ENCODE peak calls at places on chromosomes 11 and 22, in nine cellular contexts. K is HCT116; L is HAP-1; D is thoracic aorta; Z is small intestine; O is heart right ventricle; X is neuronal stem cell; F is CD4-positive, alpha-beta memory T cell; N is CD4-positive, CD25-positive, alpha-beta regulatory T cell. E is an unnamed sample. For H3K9me3, the result is how much of the 10 kb centered on the place peaks cover.

GRCh38 chr11:121032546-121032945 is 8.6 kb downstream of the TBCEL start:
- DNase-seq in K (no peak), L (no peak), D (no peak), Z (no peak), O (no peak), X (no peak), F (no peak), N (no peak), E (no peak)

GRCh38 chr11:104106136-104106754 is 57.7 kb downstream of the PDGFD start:
- DNase-seq in K (no peak), L (no peak), D (no peak), Z (no peak), O (no peak), X (no peak), F (no peak), N (no peak), E (no peak)

GRCh38 chr11:34052608-34053160 is 1.2 kb downstream of the CAPRIN1 start:
- DNase-seq in K (no peak), L (no peak), D (no peak), Z (peak), O (no peak), X (peak), F (no peak), N (peak), E (peak)

GRCh38 chr11:68127791-68128681 is 6.8 kb upstream of the CHKA start:
- DNase-seq in K (peak), L (no peak), D (no peak), Z (peak), O (peak), X (peak), F (no peak), N (no peak), E (no peak)

GRCh38 chr11:17443000-17443399 is 33.6 kb downstream of the ABCC8 start:
- DNase-seq in K (no peak), L (no peak), D (no peak), Z (no peak), O (no peak), X (no peak), F (no peak), N (no peak), E (no peak)

GRCh38 chr11:7020183-7020917 is at the start of the genes NLRP14 and ZNF214:
- DNase-seq in K (peak), L (peak), D (peak), Z (peak), O (peak), X (peak), F (no peak), N (no peak), E (no peak)

GRCh38 chr11:2088284-2088683 is 50.9 kb downstream of the IGF2 start:
- DNase-seq in K (no peak), L (no peak), D (no peak), Z (no peak), O (no peak), X (no peak), F (no peak), N (no peak), E (no peak)

GRCh38 chr11:76918941-76919386 is 58.2 kb downstream of the ACER3 start:
- DNase-seq in K (peak), L (peak), D (no peak), Z (peak), O (no peak), X (peak), F (peak), N (no peak), E (no peak)

GRCh38 chr11:6568191-6568918 is 35.1 kb downstream of the RRP8 start:
- DNase-seq in K (no peak), L (no peak), D (no peak), Z (peak), O (no peak), X (no peak), F (no peak), N (no peak), E (no peak)

GRCh38 chr11:19345519-19345847 is 104.7 kb upstream of the E2F8 start:
- DNase-seq in K (no peak), L (no peak), D (no peak), Z (no peak), O (no peak), X (peak), F (no peak), N (no peak), E (no peak)

GRCh38 chr11:133403900-133404299 is 128.4 kb downstream of the OPCML start:
- DNase-seq in K (no peak), L (peak), D (no peak), Z (peak), O (no peak), X (no peak), F (no peak), N (no peak), E (no peak)

GRCh38 chr22:33891455-33891854 is 28.8 kb downstream of the LARGE1 start:
- DNase-seq in K (no peak), L (no peak), D (no peak), Z (no peak), O (no peak), X (no peak), F (no peak), N (no peak), E (no peak)

GRCh38 chr22:19353363-19354131 is 62.0 kb upstream of the CLTCL1 start:
- DNase-seq in K (no peak), L (no peak), D (no peak), Z (no peak), O (no peak), X (no peak), F (no peak), N (no peak), E (no peak)

GRCh38 chr22:23243006-23243573 is 62.8 kb downstream of the BCR start:
- DNase-seq in K (no peak), L (peak), D (no peak), Z (peak), O (no peak), X (peak), F (peak), N (peak), E (peak)

GRCh38 chr11:75286826-75287465 is 46.4 kb downstream of the TPBGL start:
- DNase-seq in K (no peak), L (no peak), D (no peak), Z (no peak), O (no peak), X (no peak), F (no peak), N (no peak), E (no peak)

GRCh38 chr11:76796511-76797203 is 13.5 kb downstream of the TSKU start:
- DNase-seq in K (no peak), L (no peak), D (no peak), Z (peak), O (no peak), X (no peak), F (no peak), N (no peak), E (no peak)

GRCh38 chr22:49950396-49950994 is 10.1 kb upstream of the PIM3 start:
- DNase-seq in K (no peak), L (no peak), D (no peak), Z (no peak), O (no peak), X (no peak), F (no peak), N (no peak), E (no peak)

GRCh38 chr11:132504501-132505041 is 1027.7 kb downstream of the OPCML start:
- DNase-seq in K (no peak), L (no peak), D (no peak), Z (no peak), O (no peak), X (no peak), F (no peak), N (no peak), E (no peak)

GRCh38 chr11:87028688-87029087 is 9.0 kb upstream of the TMEM135 start:
- DNase-seq in K (no peak), L (no peak), D (no peak), Z (no peak), O (no peak), X (no peak), F (no peak), N (no peak), E (no peak)

GRCh38 chr11:73170140-73170539 is 28.0 kb upstream of the FCHSD2 start:
- DNase-seq in K (no peak), L (no peak), D (no peak), Z (no peak), O (no peak), X (no peak), F (no peak), N (no peak), E (no peak)

GRCh38 chr11:38460429-38460828 is 1862.4 kb upstream of the RAG2 start:
- DNase-seq in K (no peak), L (no peak), D (no peak), Z (no peak), O (no peak), X (no peak), F (no peak), N (no peak), E (no peak)

GRCh38 chr22:44738347-44738715 is 14.0 kb upstream of the ARHGAP8 start:
- DNase-seq in K (no peak), L (no peak), D (no peak), Z (peak), O (no peak), X (no peak), F (no peak), N (no peak), E (no peak)

GRCh38 chr22:25899566-25899965 is 157.6 kb downstream of the MYO18B start:
- DNase-seq in K (no peak), L (no peak), D (no peak), Z (no peak), O (no peak), X (no peak), F (no peak), N (no peak), E (no peak)

GRCh38 chr11:126060651-126061220 is 1.9 kb downstream of the CDON start:
- DNase-seq in K (no peak), L (no peak), D (no peak), Z (no peak), O (no peak), X (no peak), F (no peak), N (no peak), E (no peak)

GRCh38 chr11:47189100-47189834 is 3.0 kb upstream of the PACSIN3 start:
- DNase-seq in K (no peak), L (no peak), D (no peak), Z (peak), O (no peak), X (no peak), F (no peak), N (no peak), E (no peak)

GRCh38 chr11:116466231-116466630 is 306.6 kb downstream of the BUD13 start:
- DNase-seq in K (no peak), L (no peak), D (no peak), Z (no peak), O (no peak), X (no peak), F (no peak), N (no peak), E (no peak)

GRCh38 chr22:33124471-33124870 is 66.3 kb upstream of the SYN3 start:
- DNase-seq in K (no peak), L (no peak), D (no peak), Z (no peak), O (no peak), X (no peak), F (no peak), N (no peak), E (no peak)

GRCh38 chr22:36760716-36761115 is 15.2 kb downstream of the IFT27 start:
- DNase-seq in K (no peak), L (no peak), D (no peak), Z (no peak), O (no peak), X (no peak), F (no peak), N (no peak), E (no peak)

GRCh38 chr11:117083011-117083940 is 15.0 kb downstream of the SIK3 start:
- DNase-seq in K (no peak), L (no peak), D (no peak), Z (no peak), O (no peak), X (no peak), F (no peak), N (no peak), E (no peak)

GRCh38 chr11:30868495-30869130 is 282.5 kb upstream of the MPPED2 start:
- DNase-seq in K (no peak), L (no peak), D (no peak), Z (no peak), O (no peak), X (no peak), F (no peak), N (no peak), E (no peak)

GRCh38 chr11:115368616-115369015 is 135.6 kb downstream of the CADM1 start:
- DNase-seq in K (no peak), L (no peak), D (no peak), Z (no peak), O (no peak), X (no peak), F (no peak), N (no peak), E (no peak)

GRCh38 chr11:25838918-25839611 is 492.9 kb upstream of the ANO3 start:
- DNase-seq in K (no peak), L (no peak), D (no peak), Z (no peak), O (no peak), X (no peak), F (no peak), N (no peak), E (no peak)

GRCh38 chr22:38631724-38632123 is 24.5 kb downstream of the FAM227A start:
- DNase-seq in K (no peak), L (no peak), D (no peak), Z (no peak), O (no peak), X (no peak), F (no peak), N (no peak), E (no peak)

GRCh38 chr11:9264381-9265210 is 554 bp downstream of the DENND5A start:
- DNase-seq in K (no peak), L (no peak), D (peak), Z (peak), O (peak), X (peak), F (peak), N (no peak), E (no peak)

GRCh38 chr22:23076896-23077572 is 6.7 kb downstream of the GNAZ start:
- DNase-seq in K (no peak), L (no peak), D (no peak), Z (no peak), O (no peak), X (no peak), F (no peak), N (no peak), E (no peak)

GRCh38 chr11:13963949-13964770 is 1.6 kb downstream of the SPON1 start:
- DNase-seq in K (no peak), L (no peak), D (no peak), Z (peak), O (peak), X (no peak), F (no peak), N (no peak), E (no peak)

GRCh38 chr22:49887716-49888115 is 30.5 kb downstream of the ALG12 start:
- DNase-seq in K (no peak), L (no peak), D (no peak), Z (no peak), O (no peak), X (no peak), F (no peak), N (no peak), E (no peak)

GRCh38 chr22:43188829-43189545 is 2.1 kb upstream of the TTLL12 start:
- DNase-seq in K (no peak), L (no peak), D (no peak), Z (no peak), O (no peak), X (no peak), F (no peak), N (no peak), E (no peak)

GRCh38 chr11:105144887-105145286 is 5.3 kb upstream of the CARD18 start:
- DNase-seq in K (peak), L (no peak), D (no peak), Z (peak), O (no peak), X (no peak), F (no peak), N (no peak), E (no peak)

GRCh38 chr22:41929158-41929896 is 2.7 kb upstream of the TNFRSF13C start:
- DNase-seq in K (no peak), L (no peak), D (no peak), Z (no peak), O (no peak), X (no peak), F (no peak), N (no peak), E (no peak)

DNA sequence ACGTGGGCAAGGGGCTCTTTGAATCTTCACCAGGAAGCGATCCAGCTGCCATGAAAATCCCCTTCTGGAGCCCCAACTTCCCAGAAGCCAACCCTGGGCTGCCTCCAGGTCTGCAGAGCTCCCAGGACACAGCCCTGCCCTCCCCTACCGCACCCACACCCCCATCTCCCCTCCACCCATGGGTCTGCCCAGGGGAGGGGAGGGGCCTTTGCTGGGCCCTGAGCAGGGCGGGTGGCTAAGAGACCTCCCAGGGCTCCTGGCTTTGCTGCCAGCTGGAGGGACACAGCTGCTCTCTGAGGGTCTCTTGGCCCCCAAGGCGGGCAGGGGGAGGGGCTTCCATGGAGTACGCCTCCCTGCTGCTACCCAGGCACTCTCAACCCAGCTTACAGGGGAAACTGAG is 64.1 kb downstream of the WNT7B start:
- DNase-seq in K (no peak), L (no peak), D (no peak), Z (no peak), O (no peak), X (no peak), F (no peak), N (no peak), E (no peak)
- H3K9me3 ChIP-seq in K (under half), L (under half), D (under half), Z (under half), O (under half), X (under half), F (under half), N (under half), E (under half)

GRCh38 chr22:47515384-47516125 is 753.1 kb downstream of the TBC1D22A start:
- DNase-seq in K (no peak), L (no peak), D (no peak), Z (no peak), O (no peak), X (no peak), F (no peak), N (no peak), E (no peak)

GRCh38 chr22:47512617-47513016 is 750.2 kb downstream of the TBC1D22A start:
- DNase-seq in K (no peak), L (no peak), D (no peak), Z (no peak), O (no peak), X (no peak), F (no peak), N (no peak), E (no peak)

DNA sequence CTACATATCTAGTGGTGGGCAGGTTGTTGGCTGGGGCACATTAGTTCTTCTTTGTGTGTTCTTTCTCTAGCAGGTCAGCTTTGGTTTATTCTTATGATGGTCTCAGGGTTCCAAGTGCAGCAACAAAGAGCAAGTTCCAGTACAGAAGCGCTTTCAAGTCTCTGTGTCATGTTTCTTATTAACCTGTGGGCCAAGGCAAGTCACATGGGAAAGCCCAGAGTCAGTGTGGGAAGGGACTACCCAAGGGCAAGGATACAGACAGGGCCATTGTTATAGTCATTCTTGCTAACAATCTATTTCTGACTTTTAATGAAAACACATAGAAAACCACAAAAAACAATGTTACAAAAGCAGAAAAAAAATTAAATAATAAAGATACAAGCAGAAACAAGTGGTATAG is 754.6 kb downstream of the TBC1D22A start:
- DNase-seq in K (no peak), L (no peak), D (no peak), Z (no peak), O (no peak), X (no peak), F (no peak), N (no peak), E (no peak)
- H3K9me3 ChIP-seq in K (under half), L (under half), D (under half), Z (under half), O (under half), X (under half), F (under half), N (under half), E (under half)

GRCh38 chr11:70036971-70037882 is 40.9 kb upstream of the ANO1 start:
- DNase-seq in K (no peak), L (no peak), D (no peak), Z (no peak), O (no peak), X (no peak), F (no peak), N (no peak), E (no peak)
- H3K9me3 ChIP-seq in K (under half), L (under half), D (under half), Z (under half), O (under half), X (under half), F (under half), N (under half), E (under half)

DNA sequence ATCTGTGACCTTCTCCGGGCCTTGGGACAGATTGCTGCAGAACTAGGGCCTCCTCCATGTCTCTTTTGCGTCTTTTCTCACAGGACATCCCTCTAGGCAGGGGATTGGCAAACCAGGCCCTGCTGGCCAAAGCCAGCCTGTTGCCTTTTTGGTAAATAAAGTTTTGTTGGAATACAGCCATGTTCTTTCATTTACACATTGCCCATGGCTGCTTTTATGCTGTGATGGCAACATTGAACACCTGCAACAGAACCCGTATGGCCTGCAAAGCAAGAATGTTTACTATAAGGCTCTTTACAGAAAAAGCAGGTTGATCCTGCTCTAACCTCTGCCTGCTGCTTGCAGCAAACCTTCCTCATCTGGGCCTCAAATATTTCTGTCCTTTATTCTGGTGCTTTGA is 56.8 kb upstream of the B3GAT1 start:
- DNase-seq in K (no peak), L (no peak), D (no peak), Z (no peak), O (no peak), X (no peak), F (no peak), N (no peak), E (no peak)
- H3K9me3 ChIP-seq in K (under half), L (under half), D (under half), Z (under half), O (under half), X (under half), F (under half), N (under half), E (under half)

E was measured in T-helper 17 cell.